ENCODE peak calls at places on chromosomes 7 and 10, in ten cellular contexts. One of them, this sample, is unnamed.
A peak's percentile ranks its signal among the peaks of the same experiment; 100 is the strongest.

GRCh38 chr7:2807846-2808772 is 36.0 kb downstream of the GNA12 start:
- DNase-seq in esophagus muscularis mucosa: no peak
- DNase-seq in GM12878: no peak
- DNase-seq in tibial nerve: no peak
- DNase-seq in transverse colon: no peak
- DNase-seq in sigmoid colon: peak; percentile 51
- DNase-seq in stomach: peak; percentile 11
- DNase-seq in A549: no peak
- DNase-seq in upper lobe of left lung: peak; percentile 32
- DNase-seq in SK-N-SH: no peak
- DNase-seq in this sample: peak; percentile 48

GRCh38 chr7:69283421-69283820 is 314.9 kb upstream of the AUTS2 start:
- DNase-seq in sigmoid colon: no peak
- DNase-seq in stomach: no peak
- DNase-seq in esophagus muscularis mucosa: no peak
- DNase-seq in transverse colon: no peak
- DNase-seq in SK-N-SH: no peak
- DNase-seq in upper lobe of left lung: no peak
- DNase-seq in A549: no peak
- DNase-seq in GM12878: no peak
- DNase-seq in tibial nerve: peak; percentile 15
- DNase-seq in this sample: no peak

GRCh38 chr7:43864126-43864525 is 5.2 kb downstream of the MRPS24 start:
- DNase-seq in SK-N-SH: no peak
- DNase-seq in tibial nerve: no peak
- DNase-seq in esophagus muscularis mucosa: no peak
- DNase-seq in sigmoid colon: no peak
- DNase-seq in upper lobe of left lung: no peak
- DNase-seq in stomach: no peak
- DNase-seq in transverse colon: no peak
- DNase-seq in A549: no peak
- DNase-seq in GM12878: no peak
- DNase-seq in this sample: no peak

GRCh38 chr10:133335238-133336122 is 1.2 kb downstream of the CALY start:
- DNase-seq in transverse colon: peak; percentile 62
- DNase-seq in A549: peak; percentile 63
- DNase-seq in SK-N-SH: peak; percentile 67
- DNase-seq in tibial nerve: peak; percentile 43
- DNase-seq in GM12878: no peak
- DNase-seq in sigmoid colon: no peak
- DNase-seq in upper lobe of left lung: peak; percentile 84
- DNase-seq in stomach: peak; percentile 48
- DNase-seq in esophagus muscularis mucosa: no peak
- DNase-seq in this sample: peak; percentile 81

GRCh38 chr10:20327954-20328353 is 511.7 kb downstream of the PLXDC2 start:
- DNase-seq in GM12878: no peak
- DNase-seq in SK-N-SH: no peak
- DNase-seq in upper lobe of left lung: no peak
- DNase-seq in tibial nerve: no peak
- DNase-seq in sigmoid colon: no peak
- DNase-seq in esophagus muscularis mucosa: no peak
- DNase-seq in A549: no peak
- DNase-seq in transverse colon: no peak
- DNase-seq in stomach: no peak
- DNase-seq in this sample: no peak

GRCh38 chr10:62814901-62815372 is 1.2 kb downstream of the EGR2 start:
- DNase-seq in SK-N-SH: peak; percentile 51
- DNase-seq in stomach: no peak
- DNase-seq in esophagus muscularis mucosa: no peak
- DNase-seq in GM12878: no peak
- DNase-seq in sigmoid colon: no peak
- DNase-seq in transverse colon: no peak
- DNase-seq in A549: no peak
- DNase-seq in tibial nerve: no peak
- DNase-seq in upper lobe of left lung: peak; percentile 88
- DNase-seq in this sample: peak; percentile 45

GRCh38 chr10:7258948-7259523 is 151.8 kb downstream of the SFMBT2 start:
- DNase-seq in stomach: no peak
- DNase-seq in upper lobe of left lung: no peak
- DNase-seq in transverse colon: peak; percentile 30
- DNase-seq in esophagus muscularis mucosa: no peak
- DNase-seq in sigmoid colon: no peak
- DNase-seq in SK-N-SH: peak; percentile 41
- DNase-seq in tibial nerve: no peak
- DNase-seq in A549: no peak
- DNase-seq in GM12878: no peak
- DNase-seq in this sample: no peak

GRCh38 chr10:93600861-93601773 is at the start of gene RBP4:
- DNase-seq in tibial nerve: no peak
- DNase-seq in esophagus muscularis mucosa: no peak
- DNase-seq in SK-N-SH: peak; percentile 73
- DNase-seq in stomach: no peak
- DNase-seq in A549: no peak
- DNase-seq in GM12878: no peak
- DNase-seq in upper lobe of left lung: peak; percentile 86
- DNase-seq in sigmoid colon: no peak
- DNase-seq in transverse colon: no peak
- DNase-seq in this sample: peak; percentile 17

GRCh38 chr10:100341953-100342626 is 4.9 kb upstream of the SCD start:
- DNase-seq in transverse colon: peak; percentile 68
- DNase-seq in upper lobe of left lung: no peak
- DNase-seq in SK-N-SH: peak; percentile 73
- DNase-seq in esophagus muscularis mucosa: no peak
- DNase-seq in stomach: peak; percentile 55
- DNase-seq in tibial nerve: no peak
- DNase-seq in sigmoid colon: no peak
- DNase-seq in A549: peak; percentile 94
- DNase-seq in GM12878: no peak
- DNase-seq in this sample: no peak
- TF ChIP-seq EP300 in transverse colon: no peak
- TF ChIP-seq EP300 in upper lobe of left lung: no peak
- TF ChIP-seq EP300 in SK-N-SH: no peak
- TF ChIP-seq EP300 in esophagus muscularis mucosa: no peak
- TF ChIP-seq EP300 in stomach: no peak
- TF ChIP-seq EP300 in tibial nerve: peak; percentile 29
- TF ChIP-seq EP300 in sigmoid colon: no peak
- TF ChIP-seq EP300 in A549: no peak
- TF ChIP-seq EP300 in GM12878: no peak
- TF ChIP-seq EP300 in this sample: no peak

GRCh38 chr7:25786958-25787730 is 364.9 kb upstream of the NFE2L3 start:
- DNase-seq in esophagus muscularis mucosa: peak; percentile 64
- DNase-seq in tibial nerve: no peak
- DNase-seq in A549: no peak
- DNase-seq in transverse colon: no peak
- DNase-seq in GM12878: no peak
- DNase-seq in sigmoid colon: no peak
- DNase-seq in SK-N-SH: no peak
- DNase-seq in upper lobe of left lung: peak; percentile 25
- DNase-seq in stomach: no peak
- DNase-seq in this sample: no peak

GRCh38 chr7:25789701-25790240 is 362.2 kb upstream of the NFE2L3 start:
- DNase-seq in sigmoid colon: no peak
- DNase-seq in tibial nerve: no peak
- DNase-seq in SK-N-SH: no peak
- DNase-seq in esophagus muscularis mucosa: peak; percentile 74
- DNase-seq in stomach: no peak
- DNase-seq in GM12878: no peak
- DNase-seq in transverse colon: no peak
- DNase-seq in upper lobe of left lung: no peak
- DNase-seq in A549: no peak
- DNase-seq in this sample: no peak

GRCh38 chr7:25790261-25790660 is 361.7 kb upstream of the NFE2L3 start:
- DNase-seq in sigmoid colon: no peak
- DNase-seq in transverse colon: no peak
- DNase-seq in A549: no peak
- DNase-seq in esophagus muscularis mucosa: peak; percentile 62
- DNase-seq in upper lobe of left lung: no peak
- DNase-seq in tibial nerve: no peak
- DNase-seq in SK-N-SH: no peak
- DNase-seq in GM12878: no peak
- DNase-seq in stomach: no peak
- DNase-seq in this sample: no peak

GRCh38 chr7:25792586-25792985 is 359.4 kb upstream of the NFE2L3 start:
- DNase-seq in tibial nerve: no peak
- DNase-seq in SK-N-SH: no peak
- DNase-seq in A549: no peak
- DNase-seq in transverse colon: no peak
- DNase-seq in GM12878: no peak
- DNase-seq in upper lobe of left lung: no peak
- DNase-seq in stomach: no peak
- DNase-seq in sigmoid colon: no peak
- DNase-seq in esophagus muscularis mucosa: no peak
- DNase-seq in this sample: no peak

DNA sequence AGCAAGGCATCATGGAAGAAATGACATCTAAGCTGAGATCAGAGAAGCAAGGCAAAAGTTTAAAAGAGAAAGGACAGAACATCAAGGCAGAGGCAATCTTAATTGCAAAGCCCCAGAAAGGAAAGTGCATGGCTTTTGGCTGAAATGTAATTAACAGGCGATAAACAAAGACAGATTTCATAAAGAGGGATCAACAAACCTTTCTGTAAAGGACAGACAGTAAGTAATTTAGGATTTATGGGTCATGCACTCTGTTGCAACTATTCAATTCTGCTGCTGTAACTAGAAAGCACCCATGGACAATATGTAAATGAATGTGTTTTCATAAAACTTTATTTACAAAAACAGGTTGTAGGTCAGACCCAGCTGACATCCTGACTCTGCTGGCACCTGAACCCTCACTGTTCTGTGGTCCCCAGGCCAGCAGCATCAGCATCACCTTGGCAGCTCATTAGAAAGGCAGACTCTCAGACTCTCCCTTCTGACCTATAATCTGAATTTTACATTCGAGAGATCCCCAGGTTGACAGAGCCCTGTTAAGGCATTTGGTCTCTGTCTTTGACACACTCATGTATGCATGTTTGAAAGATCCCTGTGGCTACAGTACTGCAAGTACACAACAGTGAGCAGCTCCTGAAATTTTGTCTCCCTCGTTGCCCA is 362.9 kb upstream of the NFE2L3 start:
- DNase-seq in tibial nerve: no peak
- DNase-seq in transverse colon: no peak
- DNase-seq in sigmoid colon: no peak
- DNase-seq in SK-N-SH: no peak
- DNase-seq in upper lobe of left lung: no peak
- DNase-seq in A549: no peak
- DNase-seq in esophagus muscularis mucosa: peak; percentile 26
- DNase-seq in GM12878: no peak
- DNase-seq in stomach: no peak
- DNase-seq in this sample: no peak
- H3K27ac ChIP-seq in tibial nerve: no peak overlapping the region
- H3K27ac ChIP-seq in transverse colon: peak overlapping the region; percentile 84
- H3K27ac ChIP-seq in sigmoid colon: peak overlapping the region; percentile 77
- H3K27ac ChIP-seq in SK-N-SH: no peak overlapping the region
- H3K27ac ChIP-seq in upper lobe of left lung: no peak overlapping the region
- H3K27ac ChIP-seq in A549: no peak overlapping the region
- H3K27ac ChIP-seq in esophagus muscularis mucosa: peak overlapping the region; percentile 75
- H3K27ac ChIP-seq in GM12878: no peak overlapping the region
- H3K27ac ChIP-seq in stomach: peak overlapping the region; percentile 43
- H3K27ac ChIP-seq in this sample: no peak overlapping the region

GRCh38 chr7:7261863-7262262 is 79.5 kb downstream of the C1GALT1 start:
- DNase-seq in transverse colon: no peak
- DNase-seq in esophagus muscularis mucosa: no peak
- DNase-seq in sigmoid colon: no peak
- DNase-seq in GM12878: no peak
- DNase-seq in SK-N-SH: no peak
- DNase-seq in stomach: no peak
- DNase-seq in A549: no peak
- DNase-seq in upper lobe of left lung: no peak
- DNase-seq in tibial nerve: no peak
- DNase-seq in this sample: no peak

GRCh38 chr7:7254908-7255307 is 72.6 kb downstream of the C1GALT1 start:
- DNase-seq in transverse colon: no peak
- DNase-seq in stomach: no peak
- DNase-seq in upper lobe of left lung: no peak
- DNase-seq in SK-N-SH: no peak
- DNase-seq in esophagus muscularis mucosa: peak; percentile 60
- DNase-seq in A549: no peak
- DNase-seq in tibial nerve: no peak
- DNase-seq in GM12878: no peak
- DNase-seq in sigmoid colon: no peak
- DNase-seq in this sample: no peak

GRCh38 chr7:7254319-7254718 is 72.0 kb downstream of the C1GALT1 start:
- DNase-seq in upper lobe of left lung: no peak
- DNase-seq in GM12878: no peak
- DNase-seq in esophagus muscularis mucosa: peak; percentile 10
- DNase-seq in A549: no peak
- DNase-seq in SK-N-SH: no peak
- DNase-seq in transverse colon: no peak
- DNase-seq in sigmoid colon: no peak
- DNase-seq in stomach: no peak
- DNase-seq in tibial nerve: no peak
- DNase-seq in this sample: no peak

GRCh38 chr7:7256731-7257274 is 74.5 kb downstream of the C1GALT1 start:
- DNase-seq in tibial nerve: no peak
- DNase-seq in esophagus muscularis mucosa: no peak
- DNase-seq in upper lobe of left lung: no peak
- DNase-seq in GM12878: no peak
- DNase-seq in transverse colon: no peak
- DNase-seq in A549: no peak
- DNase-seq in stomach: no peak
- DNase-seq in sigmoid colon: no peak
- DNase-seq in SK-N-SH: peak; percentile 29
- DNase-seq in this sample: no peak

DNA sequence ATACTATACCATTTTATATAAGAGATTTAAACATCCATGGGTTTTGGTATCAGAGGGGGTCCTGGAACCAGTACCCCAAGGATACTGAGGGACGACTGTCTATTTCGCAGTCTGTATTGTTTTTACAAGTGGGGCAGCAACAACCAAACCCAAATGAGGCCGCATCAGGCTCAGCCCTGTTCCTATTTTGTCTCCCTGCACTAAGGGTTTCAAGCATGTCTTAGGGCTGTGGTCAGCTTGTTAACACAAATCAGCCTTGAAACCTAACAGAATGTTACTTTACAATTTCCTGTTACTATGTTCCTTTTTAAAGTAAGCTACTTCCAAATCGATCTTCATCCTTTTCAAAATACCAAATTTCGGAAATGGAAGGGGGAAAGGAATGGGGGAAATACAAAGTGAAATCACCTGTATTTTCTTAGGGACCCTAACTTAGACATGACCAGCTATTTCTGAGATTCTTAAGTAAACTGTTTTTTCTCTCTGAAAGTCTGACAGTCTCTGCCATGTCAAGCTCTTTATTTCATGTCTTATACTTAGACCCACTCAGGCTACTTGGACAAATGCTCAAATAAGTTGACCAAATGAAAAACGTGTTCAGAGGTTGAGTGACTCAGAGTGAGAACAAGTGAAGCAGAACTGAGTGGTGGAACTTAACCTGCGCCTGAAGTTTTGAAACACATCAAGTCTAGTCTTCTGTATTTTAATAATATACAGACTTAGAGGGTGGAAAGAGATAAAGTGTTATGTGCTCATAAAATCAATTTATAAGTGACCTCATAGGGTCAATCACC is 75.8 kb downstream of the C1GALT1 start:
- DNase-seq in esophagus muscularis mucosa: peak; percentile 57
- DNase-seq in SK-N-SH: no peak
- DNase-seq in GM12878: peak; percentile 86
- DNase-seq in sigmoid colon: no peak
- DNase-seq in upper lobe of left lung: no peak
- DNase-seq in tibial nerve: no peak
- DNase-seq in stomach: no peak
- DNase-seq in A549: no peak
- DNase-seq in transverse colon: peak; percentile 12
- DNase-seq in this sample: no peak
- TF ChIP-seq EP300 in esophagus muscularis mucosa: no peak
- TF ChIP-seq EP300 in SK-N-SH: no peak
- TF ChIP-seq EP300 in GM12878: peak; percentile 69
- TF ChIP-seq EP300 in sigmoid colon: no peak
- TF ChIP-seq EP300 in upper lobe of left lung: no peak
- TF ChIP-seq EP300 in tibial nerve: no peak
- TF ChIP-seq EP300 in stomach: no peak
- TF ChIP-seq EP300 in A549: no peak
- TF ChIP-seq EP300 in transverse colon: no peak
- TF ChIP-seq EP300 in this sample: no peak

GRCh38 chr10:129096340-129096984 is 370.6 kb upstream of the MGMT start:
- DNase-seq in upper lobe of left lung: no peak
- DNase-seq in SK-N-SH: no peak
- DNase-seq in sigmoid colon: peak; percentile 77
- DNase-seq in transverse colon: no peak
- DNase-seq in tibial nerve: no peak
- DNase-seq in esophagus muscularis mucosa: peak; percentile 91
- DNase-seq in A549: no peak
- DNase-seq in GM12878: no peak
- DNase-seq in stomach: no peak
- DNase-seq in this sample: no peak
- H3K27ac ChIP-seq in upper lobe of left lung: no peak overlapping the region
- H3K27ac ChIP-seq in SK-N-SH: no peak overlapping the region
- H3K27ac ChIP-seq in sigmoid colon: peak overlapping the region; percentile 61
- H3K27ac ChIP-seq in transverse colon: peak overlapping the region; percentile 71
- H3K27ac ChIP-seq in tibial nerve: no peak overlapping the region
- H3K27ac ChIP-seq in esophagus muscularis mucosa: peak overlapping the region; percentile 38
- H3K27ac ChIP-seq in A549: no peak overlapping the region
- H3K27ac ChIP-seq in GM12878: no peak overlapping the region
- H3K27ac ChIP-seq in stomach: no peak overlapping the region
- H3K27ac ChIP-seq in this sample: no peak overlapping the region

This sample was measured in ovary.